ENCODE peak calls at places on chromosomes 7 and 10, in eight cellular contexts. C is vagina, Q is foreskin keratinocyte, E is B cell, F is WTC11, Y is AG10803, J is heart right ventricle, O is GM10248. S is an unnamed sample.

GRCh38 chr7:91683823-91684222 is 196.7 kb downstream of the MTERF1 start:
- DNase-seq in Q (peak), Y (peak), C (no peak), E (no peak), O (no peak), J (no peak), F (no peak), S (no peak)

GRCh38 chr10:3811331-3811870 is 26.4 kb upstream of the KLF6 start:
- DNase-seq in F (no peak), Y (peak), O (peak), E (peak), J (no peak), Q (peak), C (no peak), S (no peak)

GRCh38 chr10:71431216-71431944 is 34.7 kb downstream of the CDH23 start:
- DNase-seq in O (no peak), Y (no peak), J (no peak), F (no peak), Q (no peak), E (no peak), C (peak), S (no peak)

GRCh38 chr7:26538683-26539082 is 247.0 kb downstream of the SNX10 start:
- DNase-seq in O (no peak), E (no peak), J (no peak), Y (no peak), C (no peak), Q (no peak), F (no peak), S (no peak)

GRCh38 chr7:137962875-137963507 is 38.9 kb downstream of the CREB3L2 start:
- DNase-seq in J (no peak), E (no peak), O (no peak), F (no peak), C (no peak), Y (no peak), Q (peak), S (no peak)

GRCh38 chr10:7484456-7485266 is 73.8 kb upstream of the SFMBT2 start:
- DNase-seq in Q (no peak), O (peak), F (no peak), C (no peak), J (no peak), E (peak), Y (no peak), S (no peak)

GRCh38 chr10:87991946-87992345 is 128.5 kb downstream of the PTEN start:
- DNase-seq in C (no peak), O (no peak), F (no peak), Y (peak), J (no peak), E (no peak), Q (no peak), S (no peak)

GRCh38 chr7:83976302-83976701 is 218.3 kb downstream of the SEMA3A start:
- DNase-seq in O (peak), E (peak), F (no peak), J (no peak), C (no peak), Q (no peak), Y (peak), S (no peak)

GRCh38 chr10:48444861-48445841 is 138.7 kb downstream of the MAPK8 start:
- DNase-seq in Q (no peak), F (no peak), J (no peak), Y (no peak), E (no peak), C (no peak), O (peak), S (peak)

GRCh38 chr7:89773594-89773993 is 380.7 kb upstream of the STEAP1 start:
- DNase-seq in J (no peak), Q (no peak), C (no peak), O (no peak), F (no peak), E (no peak), Y (no peak), S (no peak)

GRCh38 chr10:100024741-100025140 is 15.0 kb upstream of the DNMBP start:
- DNase-seq in C (no peak), E (no peak), J (no peak), Y (no peak), Q (no peak), O (no peak), F (no peak), S (no peak)

GRCh38 chr7:44057181-44057848 is 8.1 kb downstream of the PGAM2 start:
- DNase-seq in J (no peak), Q (no peak), O (no peak), C (no peak), Y (no peak), F (no peak), E (no peak), S (no peak)

GRCh38 chr7:101681170-101682007 is 52.3 kb upstream of the MYL10 start:
- DNase-seq in O (no peak), Q (peak), C (no peak), J (peak), F (no peak), E (no peak), Y (peak), S (no peak)

GRCh38 chr7:47218378-47219176 is 363.3 kb downstream of the TNS3 start:
- DNase-seq in J (no peak), C (no peak), Q (no peak), E (no peak), Y (peak), F (no peak), O (no peak), S (no peak)

GRCh38 chr10:34001087-34001580 is 666.7 kb upstream of the NRP1 start:
- DNase-seq in E (no peak), C (no peak), Q (peak), Y (no peak), F (no peak), O (no peak), J (no peak), S (no peak)

GRCh38 chr7:92644406-92645113 is 54.4 kb upstream of the FAM133B start:
- DNase-seq in Q (peak), O (no peak), J (peak), E (no peak), Y (peak), F (no peak), C (no peak), S (no peak)

GRCh38 chr10:598415-599170 is 90.9 kb downstream of the DIP2C start:
- DNase-seq in J (no peak), C (no peak), F (no peak), Q (no peak), E (no peak), O (no peak), Y (peak), S (no peak)

GRCh38 chr10:59847326-59847725 is 59.0 kb downstream of the CCDC6 start:
- DNase-seq in C (no peak), F (peak), E (no peak), Y (no peak), J (no peak), Q (no peak), O (no peak), S (no peak)

GRCh38 chr7:100887955-100888481 is 1.5 kb downstream of the UFSP1 start:
- DNase-seq in F (no peak), Q (no peak), O (no peak), C (no peak), J (no peak), E (no peak), Y (no peak), S (no peak)

GRCh38 chr7:105920766-105921165 is 42.3 kb upstream of the CDHR3 start:
- DNase-seq in C (no peak), E (no peak), Q (no peak), F (no peak), J (no peak), O (no peak), Y (peak), S (no peak)

GRCh38 chr7:30844916-30845315 is 66.7 kb upstream of the AQP1 start:
- DNase-seq in J (no peak), Q (no peak), C (no peak), E (no peak), O (no peak), F (no peak), Y (no peak), S (no peak)

GRCh38 chr10:125057158-125058001 is 103.0 kb downstream of the CTBP2 start:
- DNase-seq in C (no peak), J (peak), E (no peak), Q (no peak), O (peak), F (no peak), Y (peak), S (peak)

GRCh38 chr10:92356041-92356440 is 65.1 kb downstream of the MARCHF5 start:
- DNase-seq in F (no peak), Y (no peak), E (no peak), J (no peak), Q (no peak), C (no peak), O (no peak), S (no peak)

GRCh38 chr7:34385385-34385784 is 272.6 kb upstream of the NPSR1 start:
- DNase-seq in Y (peak), E (no peak), Q (peak), J (no peak), C (no peak), F (no peak), O (no peak), S (no peak)

GRCh38 chr7:130254555-130254954 is 12.1 kb upstream of the CPA2 start:
- DNase-seq in E (no peak), Y (no peak), O (no peak), Q (no peak), F (no peak), C (no peak), J (no peak), S (no peak)

GRCh38 chr7:38451840-38452239 is 178.4 kb upstream of the TARP start:
- DNase-seq in E (no peak), Q (peak), J (no peak), C (no peak), O (no peak), Y (peak), F (no peak), S (no peak)

GRCh38 chr7:105734233-105734632 is 142.2 kb downstream of the ATXN7L1 start:
- DNase-seq in J (no peak), Y (no peak), E (no peak), O (no peak), C (no peak), Q (no peak), F (no peak), S (no peak)

GRCh38 chr7:141231018-141231792 is 157.3 kb downstream of the TMEM178B start:
- DNase-seq in O (no peak), C (no peak), Q (no peak), F (peak), Y (peak), J (peak), E (no peak), S (no peak)

GRCh38 chr7:16494955-16495719 is 29.6 kb upstream of the SOSTDC1 start:
- DNase-seq in Q (peak), F (no peak), O (no peak), E (no peak), J (no peak), C (no peak), Y (no peak), S (no peak)

GRCh38 chr10:113142601-113143000 is 192.6 kb downstream of the TCF7L2 start:
- DNase-seq in F (no peak), O (no peak), J (no peak), Y (no peak), Q (no peak), C (no peak), E (no peak), S (no peak)

GRCh38 chr7:95608344-95609173 is 12.2 kb upstream of the PDK4 start:
- DNase-seq in F (peak), Y (peak), Q (peak), J (peak), C (no peak), E (peak), O (peak), S (peak)

GRCh38 chr7:82704121-82704520 is 260.5 kb upstream of the CACNA2D1 start:
- DNase-seq in C (no peak), J (no peak), F (no peak), Y (no peak), Q (no peak), O (no peak), E (no peak), S (no peak)

GRCh38 chr7:66575398-66575797 is 53.3 kb upstream of the KCTD7 start:
- DNase-seq in F (no peak), O (no peak), Q (no peak), C (no peak), J (no peak), E (no peak), Y (no peak), S (no peak)
- TF ChIP-seq CTCF in F (no peak), O (no peak), Q (no peak), C (no peak), J (no peak), E (no peak), Y (no peak), S (no peak)

DNA sequence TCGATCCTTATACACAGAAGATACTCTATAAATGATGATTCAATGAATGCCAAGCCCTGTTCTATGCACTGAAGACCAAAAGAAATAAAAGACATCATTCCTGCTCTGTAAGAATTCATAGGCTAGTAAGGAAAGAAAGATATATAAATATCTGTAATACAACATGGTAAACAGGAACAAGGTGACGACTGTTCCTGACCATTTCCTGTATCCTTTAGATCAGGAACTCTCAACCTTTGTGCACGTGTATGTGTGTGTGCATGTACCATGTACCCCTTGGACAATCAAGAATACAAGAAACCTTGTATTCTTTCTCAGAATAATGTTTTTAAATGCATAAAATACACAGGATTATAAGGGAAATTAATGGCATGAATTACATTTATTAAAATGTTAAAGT is 7.3 kb upstream of the HK1 start:
- DNase-seq in F (no peak), E (no peak), J (no peak), C (no peak), O (no peak), Q (no peak), Y (no peak), S (no peak)
- TF ChIP-seq CTCF in F (no peak), E (no peak), J (no peak), C (no peak), O (no peak), Q (no peak), Y (no peak), S (no peak)

GRCh38 chr7:4948402-4948801 is 10.6 kb downstream of the MMD2 start:
- DNase-seq in E (no peak), F (no peak), O (no peak), C (no peak), Y (no peak), Q (no peak), J (no peak), S (no peak)
- TF ChIP-seq CTCF in E (no peak), F (no peak), O (no peak), C (no peak), Y (no peak), Q (no peak), J (no peak), S (no peak)

GRCh38 chr7:152641384-152641783 is 34.6 kb downstream of the XRCC2 start:
- DNase-seq in Q (no peak), Y (no peak), E (no peak), F (no peak), O (no peak), C (no peak), J (no peak), S (no peak)

GRCh38 chr7:152649220-152649619 is 26.7 kb downstream of the XRCC2 start:
- DNase-seq in C (no peak), Q (no peak), Y (no peak), J (no peak), F (no peak), O (no peak), E (no peak), S (no peak)

GRCh38 chr7:152643979-152644559 is 31.9 kb downstream of the XRCC2 start:
- DNase-seq in O (no peak), J (no peak), C (no peak), Q (no peak), Y (no peak), F (no peak), E (no peak), S (no peak)

DNA sequence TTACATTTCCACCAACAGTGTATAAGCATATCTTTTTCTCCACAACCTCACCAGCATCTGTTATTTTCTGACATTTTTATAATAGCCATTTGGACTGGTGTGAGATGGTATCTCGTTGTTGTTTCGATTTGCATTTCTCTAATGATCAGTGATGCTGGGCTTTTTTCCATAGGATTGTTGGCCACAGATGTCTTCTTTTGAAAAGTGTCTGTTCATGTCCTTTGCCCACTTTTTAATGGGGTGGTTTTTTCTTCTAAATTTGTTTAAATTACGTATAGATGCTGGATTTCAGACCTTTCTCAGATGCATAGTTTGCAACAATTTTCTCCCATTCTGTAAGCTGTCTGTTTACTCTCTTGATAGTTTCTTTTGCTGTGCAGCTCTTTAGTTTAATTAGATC is 28.9 kb downstream of the XRCC2 start:
- DNase-seq in F (no peak), Q (no peak), E (no peak), Y (no peak), J (no peak), C (no peak), O (no peak), S (no peak)
- TF ChIP-seq CTCF in F (no peak), Q (no peak), E (no peak), Y (no peak), J (no peak), C (no peak), O (no peak), S (no peak)

GRCh38 chr10:80205478-80206276 is at the start of gene ANXA11:
- DNase-seq in Y (peak), C (no peak), E (peak), J (peak), F (peak), Q (peak), O (peak), S (peak)
- TF ChIP-seq CTCF in Y (no peak), C (no peak), E (no peak), J (no peak), F (no peak), Q (peak), O (no peak), S (no peak)

DNA sequence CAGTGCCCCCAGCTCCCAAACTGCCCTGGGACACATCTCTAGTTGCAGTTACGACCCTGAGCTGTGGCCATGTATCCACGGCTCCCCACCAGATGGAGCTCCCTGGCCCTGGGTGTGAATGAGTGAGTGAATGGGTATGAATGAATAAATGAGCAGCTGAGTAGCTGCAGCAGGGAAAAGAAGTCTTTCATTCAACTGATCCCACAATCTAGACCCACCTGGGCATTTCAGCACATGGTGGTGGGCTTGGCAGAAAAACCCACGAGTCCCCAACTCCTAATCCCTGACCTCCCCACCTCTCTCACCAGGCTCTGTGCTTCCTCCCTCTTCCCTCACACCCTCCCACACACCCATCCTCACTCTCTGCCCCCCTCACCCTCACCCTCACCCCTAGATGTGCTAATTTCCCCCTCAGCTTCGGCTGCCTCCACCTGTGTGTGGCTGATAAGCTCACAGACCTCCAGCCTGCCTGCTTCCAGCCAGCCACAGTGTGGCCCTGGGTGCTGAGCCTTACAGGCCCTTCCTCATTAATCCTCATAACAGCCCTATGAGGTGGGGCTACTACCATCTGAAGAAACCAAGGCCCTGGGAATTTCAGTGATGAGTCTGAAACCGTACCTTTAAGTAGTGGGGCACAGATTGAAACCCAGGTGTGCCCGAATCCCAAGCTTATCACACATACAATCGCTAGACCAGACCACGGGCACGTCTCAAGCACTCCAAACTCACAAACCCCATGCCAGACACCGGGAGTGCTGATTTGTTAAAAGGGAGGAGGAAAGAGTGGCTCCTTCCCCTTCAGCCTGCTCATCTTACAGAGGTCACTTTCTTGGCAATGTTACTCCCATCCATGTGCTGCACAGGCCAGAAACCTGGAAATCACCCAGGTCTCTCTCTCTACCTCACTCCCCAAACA is 2.2 kb upstream of the ATP6V1F start:
- DNase-seq in Y (peak), E (no peak), Q (no peak), F (no peak), C (no peak), J (no peak), O (no peak), S (no peak)
- TF ChIP-seq CTCF in Y (peak), E (no peak), Q (peak), F (no peak), C (no peak), J (peak), O (no peak), S (no peak)

GRCh38 chr7:29345590-29345989 is 151.0 kb downstream of the CHN2 start:
- DNase-seq in Q (no peak), J (peak), O (no peak), C (no peak), Y (peak), F (peak), E (no peak), S (no peak)
- TF ChIP-seq CTCF in Q (peak), J (peak), O (no peak), C (no peak), Y (peak), F (peak), E (no peak), S (peak)

DNA sequence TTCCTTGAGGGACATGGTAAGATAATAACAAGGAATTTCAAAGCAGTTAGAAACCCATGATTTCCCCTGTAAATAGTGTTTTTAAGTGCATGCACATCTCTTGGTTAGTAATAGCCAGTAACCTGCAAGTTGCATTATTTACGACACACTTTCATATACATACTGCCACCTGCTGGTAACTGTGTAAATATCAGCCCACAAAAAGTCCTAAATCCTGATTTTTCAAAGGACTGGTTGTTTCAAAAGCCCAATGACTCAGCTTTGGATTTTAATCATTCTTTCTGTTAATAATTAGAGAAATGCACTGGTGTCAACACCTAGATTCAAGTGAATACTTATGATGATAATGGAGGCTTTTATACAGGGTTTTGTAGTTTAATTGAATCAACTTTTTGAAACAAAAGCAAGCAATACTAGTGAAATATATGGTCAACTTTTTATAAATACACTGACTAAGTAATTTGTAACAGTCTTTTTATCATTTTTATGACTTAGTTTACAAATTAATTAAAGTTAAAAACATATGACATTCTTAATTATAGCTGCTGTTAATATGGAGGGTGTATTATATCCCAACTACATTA is 367.5 kb upstream of the SEMA3D start:
- DNase-seq in Y (peak), E (peak), Q (peak), C (no peak), O (peak), F (no peak), J (no peak), S (no peak)
- TF ChIP-seq CTCF in Y (peak), E (peak), Q (peak), C (peak), O (peak), F (peak), J (peak), S (peak)